ENCODE peak calls at places on chromosome 16, in five cellular contexts. T, R, Q, B and M are unnamed samples.

GRCh38 chr16:77359065-77359502 is 75.8 kb downstream of the ADAMTS18 start:
- DNase-seq in T (no peak), R (no peak), Q (no peak), B (no peak), M (no peak)

GRCh38 chr16:83602797-83603735 is 204.7 kb upstream of the HSBP1 start:
- DNase-seq in T (no peak), R (no peak), Q (no peak), B (no peak), M (no peak)

GRCh38 chr16:65524997-65525396 is 403.1 kb upstream of the CDH11 start:
- DNase-seq in T (no peak), R (no peak), Q (no peak), B (no peak), M (no peak)

GRCh38 chr16:10827691-10828341 is 9.2 kb upstream of the TVP23A start:
- DNase-seq in T (peak), R (no peak), Q (peak), B (no peak), M (no peak)

GRCh38 chr16:89187337-89188063 is 12.8 kb downstream of the SLC22A31 start:
- DNase-seq in T (no peak), R (no peak), Q (peak), B (peak), M (no peak)

GRCh38 chr16:85583491-85584181 is 29.5 kb upstream of the GSE1 start:
- DNase-seq in T (no peak), R (no peak), Q (no peak), B (no peak), M (no peak)

GRCh38 chr16:80233097-80233835 is 307.5 kb upstream of the DYNLRB2 start:
- DNase-seq in T (no peak), R (no peak), Q (no peak), B (no peak), M (no peak)

GRCh38 chr16:80347900-80348299 is 192.9 kb upstream of the DYNLRB2 start:
- DNase-seq in T (peak), R (no peak), Q (peak), B (no peak), M (no peak)

GRCh38 chr16:55911616-55912015 is 36.4 kb upstream of the CES5A start:
- DNase-seq in T (no peak), R (no peak), Q (no peak), B (no peak), M (no peak)

GRCh38 chr16:22628994-22629393 is 118.3 kb downstream of the NPIPB5 start:
- DNase-seq in T (no peak), R (no peak), Q (no peak), B (no peak), M (no peak)

GRCh38 chr16:61937646-61938045 is 98.6 kb downstream of the CDH8 start:
- DNase-seq in T (no peak), R (no peak), Q (no peak), B (no peak), M (no peak)

GRCh38 chr16:71883193-71883848 is 661 bp downstream of the ZNF821 start:
- DNase-seq in T (no peak), R (no peak), Q (peak), B (peak), M (peak)